ENCODE peak calls at places on chromosomes 6 and 20, in nine cellular contexts. L is psoas muscle, C is left lung, R is brain microvascular endothelial cell, Q is HAP-1, Y is AG04450, X is SK-N-SH, J is ovary, G is fibroblast of lung. K is an unnamed sample. For H3K27me3, the result is how much of the 10 kb centered on the place peaks cover.

GRCh38 chr20:23010096-23010495 is 25.0 kb upstream of the SSTR4 start:
- DNase-seq in C (no peak), X (no peak), L (no peak), G (no peak), Q (no peak), R (no peak), J (no peak), Y (no peak), K (no peak)

GRCh38 chr6:45438849-45439406 is 61.2 kb upstream of the SUPT3H start:
- DNase-seq in R (peak), Q (no peak), X (no peak), C (no peak), G (peak), L (no peak), Y (peak), J (no peak), K (no peak)

GRCh38 chr6:39075010-39075738 is 26.6 kb downstream of the GLP1R start:
- DNase-seq in Y (no peak), C (no peak), X (no peak), Q (no peak), G (no peak), J (no peak), R (no peak), L (no peak), K (peak)

GRCh38 chr20:7038029-7038428 is 270.5 kb downstream of the BMP2 start:
- DNase-seq in C (no peak), G (peak), Y (no peak), Q (no peak), R (no peak), L (no peak), J (no peak), X (no peak), K (no peak)

GRCh38 chr20:48638546-48638945 is 189.3 kb downstream of the PREX1 start:
- DNase-seq in L (no peak), Q (no peak), J (no peak), R (peak), C (no peak), Y (no peak), X (no peak), G (peak), K (no peak)

GRCh38 chr6:134534708-134535149 is 216.8 kb upstream of the SGK1 start:
- DNase-seq in G (peak), Y (no peak), Q (no peak), L (no peak), C (no peak), J (no peak), X (no peak), R (peak), K (no peak)

GRCh38 chr6:11230158-11231107 is 2.0 kb downstream of the NEDD9 start:
- DNase-seq in L (no peak), G (peak), Y (no peak), J (no peak), Q (no peak), X (no peak), C (no peak), R (no peak), K (no peak)

GRCh38 chr6:54846243-54846856 is at the start of gene FAM83B:
- DNase-seq in L (peak), J (no peak), Q (no peak), C (peak), Y (no peak), G (peak), X (no peak), R (no peak), K (peak)

GRCh38 chr6:21666200-21666671 is 72.7 kb downstream of the SOX4 start:
- DNase-seq in Q (peak), G (peak), C (peak), L (peak), R (no peak), J (peak), Y (no peak), X (peak), K (peak)

GRCh38 chr20:11159728-11160127 is 485.9 kb upstream of the JAG1 start:
- DNase-seq in C (peak), R (peak), L (no peak), Q (no peak), G (peak), X (no peak), Y (peak), J (peak), K (no peak)

GRCh38 chr6:136614994-136615393 is 64.8 kb upstream of the MAP7 start:
- DNase-seq in Y (no peak), L (no peak), X (peak), R (no peak), C (no peak), Q (no peak), G (no peak), J (no peak), K (no peak)

GRCh38 chr6:4776493-4776966 is 326 bp downstream of the CDYL start:
- DNase-seq in L (no peak), R (no peak), J (no peak), Q (peak), C (no peak), Y (no peak), X (peak), G (no peak), K (peak)

GRCh38 chr20:2364014-2364413 is 16.7 kb upstream of the TGM6 start:
- DNase-seq in Y (no peak), C (no peak), X (no peak), R (no peak), Q (no peak), G (peak), J (no peak), L (no peak), K (no peak)

GRCh38 chr20:47287609-47288144 is 68.8 kb downstream of the ZMYND8 start:
- DNase-seq in R (no peak), X (no peak), J (no peak), C (no peak), Q (no peak), G (no peak), L (no peak), Y (no peak), K (no peak)

GRCh38 chr20:208937-209566 is 18.0 kb upstream of the DEFB129 start:
- DNase-seq in J (no peak), Q (peak), Y (peak), X (peak), R (peak), C (no peak), G (peak), L (no peak), K (peak)

DNA sequence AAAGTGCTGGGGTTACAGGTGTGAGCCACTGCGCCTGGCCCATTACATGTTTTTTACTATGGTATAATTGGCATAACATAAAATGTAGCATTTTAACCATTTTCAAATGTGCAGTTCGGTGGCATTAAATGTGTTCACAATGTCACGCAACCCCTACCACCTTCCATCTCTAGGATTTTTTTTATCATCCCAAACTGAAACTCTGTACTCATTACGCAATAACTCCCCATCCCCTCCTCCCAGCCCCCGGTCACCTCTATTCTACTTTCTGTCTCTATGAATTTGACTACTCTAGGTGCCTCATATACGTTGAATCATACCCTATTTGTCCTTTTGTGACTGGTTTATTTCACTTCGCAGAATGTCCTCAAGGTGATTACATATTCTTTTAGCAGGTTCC is 233.1 kb upstream of the ARID1B start:
- DNase-seq in L (no peak), X (no peak), Q (no peak), R (no peak), Y (no peak), C (no peak), J (no peak), G (no peak), K (no peak)
- H3K4me3 ChIP-seq in L (no peak), X (no peak), Q (no peak), R (no peak), Y (no peak), C (no peak), J (no peak), G (no peak), K (no peak)

GRCh38 chr20:45254867-45255266 is 503 bp upstream of the SLPI start:
- DNase-seq in G (peak), J (no peak), R (no peak), X (no peak), Y (no peak), C (no peak), L (no peak), Q (no peak), K (no peak)
- H3K27me3 ChIP-seq in G (under half), J (under half), R (under half), X (under half), Y (under half), C (under half), L (under half), Q (under half), K (under half)

GRCh38 chr6:144347447-144347758 is 62.3 kb downstream of the UTRN start:
- DNase-seq in X (no peak), C (no peak), L (no peak), G (no peak), R (no peak), Q (no peak), Y (no peak), J (no peak), K (no peak)
- H3K4me3 ChIP-seq in X (no peak), C (no peak), L (no peak), G (no peak), R (no peak), Q (no peak), Y (no peak), J (no peak), K (no peak)

GRCh38 chr20:63026582-63027424 is 20.0 kb upstream of the BHLHE23 start:
- DNase-seq in X (no peak), R (no peak), G (no peak), C (no peak), Q (no peak), Y (no peak), L (peak), J (no peak), K (peak)
- H3K27me3 ChIP-seq in X (half or more), R (half or more), G (under half), C (half or more), Q (under half), Y (half or more), L (half or more), J (under half), K (under half)

DNA sequence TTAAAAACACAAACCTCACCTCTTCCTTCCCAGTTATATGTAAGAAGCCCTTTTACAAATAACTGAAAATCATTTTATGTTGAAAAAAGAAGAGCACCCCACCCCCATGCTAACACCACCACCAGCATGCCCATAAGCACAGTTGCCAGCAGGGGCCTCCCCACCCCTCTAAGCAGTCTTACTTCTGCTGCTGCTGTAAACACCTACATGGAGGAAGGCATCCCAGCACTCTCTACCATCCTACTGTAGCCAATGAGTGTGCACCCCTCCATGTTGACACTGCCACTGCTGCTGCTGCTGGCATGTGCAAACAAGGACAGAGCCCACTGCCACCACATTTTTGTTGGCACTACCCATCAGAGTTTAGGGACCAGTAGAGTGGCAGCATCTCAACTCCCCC is 49.6 kb upstream of the PHIP start:
- DNase-seq in Q (peak), R (no peak), L (no peak), Y (no peak), C (no peak), G (no peak), J (no peak), X (no peak), K (peak)
- H3K4me3 ChIP-seq in Q (no peak), R (no peak), L (no peak), Y (no peak), C (no peak), G (no peak), J (no peak), X (no peak), K (no peak)

GRCh38 chr6:98838027-98838426 is 3.7 kb downstream of the POU3F2 start:
- DNase-seq in Y (no peak), X (no peak), L (no peak), C (no peak), G (peak), J (no peak), R (no peak), Q (peak), K (no peak)
- H3K27me3 ChIP-seq in Y (half or more), X (under half), L (half or more), C (half or more), G (half or more), J (under half), R (half or more), Q (under half), K (half or more)

GRCh38 chr6:109480993-109481480 is 2.0 kb downstream of the ZBTB24 start:
- DNase-seq in G (no peak), Q (no peak), R (no peak), L (no peak), X (no peak), J (no peak), Y (no peak), C (no peak), K (no peak)
- H3K4me3 ChIP-seq in G (no peak), Q (no peak), R (no peak), L (peak), X (no peak), J (no peak), Y (no peak), C (peak), K (no peak)

GRCh38 chr6:165658395-165659058 is 4.5 kb downstream of the PDE10A start:
- DNase-seq in Q (no peak), J (no peak), R (peak), L (no peak), C (no peak), G (no peak), X (no peak), Y (no peak), K (no peak)

GRCh38 chr6:165655191-165655590 is 7.8 kb downstream of the PDE10A start:
- DNase-seq in R (no peak), Q (no peak), Y (no peak), C (no peak), L (no peak), X (no peak), G (no peak), J (no peak), K (no peak)

GRCh38 chr6:165654144-165654543 is 8.9 kb downstream of the PDE10A start:
- DNase-seq in L (no peak), C (no peak), J (no peak), R (no peak), X (no peak), G (no peak), Y (no peak), Q (no peak), K (no peak)

GRCh38 chr6:165657325-165657680 is 5.7 kb downstream of the PDE10A start:
- DNase-seq in X (no peak), G (no peak), Y (no peak), R (no peak), L (no peak), Q (no peak), J (no peak), C (no peak), K (no peak)

DNA sequence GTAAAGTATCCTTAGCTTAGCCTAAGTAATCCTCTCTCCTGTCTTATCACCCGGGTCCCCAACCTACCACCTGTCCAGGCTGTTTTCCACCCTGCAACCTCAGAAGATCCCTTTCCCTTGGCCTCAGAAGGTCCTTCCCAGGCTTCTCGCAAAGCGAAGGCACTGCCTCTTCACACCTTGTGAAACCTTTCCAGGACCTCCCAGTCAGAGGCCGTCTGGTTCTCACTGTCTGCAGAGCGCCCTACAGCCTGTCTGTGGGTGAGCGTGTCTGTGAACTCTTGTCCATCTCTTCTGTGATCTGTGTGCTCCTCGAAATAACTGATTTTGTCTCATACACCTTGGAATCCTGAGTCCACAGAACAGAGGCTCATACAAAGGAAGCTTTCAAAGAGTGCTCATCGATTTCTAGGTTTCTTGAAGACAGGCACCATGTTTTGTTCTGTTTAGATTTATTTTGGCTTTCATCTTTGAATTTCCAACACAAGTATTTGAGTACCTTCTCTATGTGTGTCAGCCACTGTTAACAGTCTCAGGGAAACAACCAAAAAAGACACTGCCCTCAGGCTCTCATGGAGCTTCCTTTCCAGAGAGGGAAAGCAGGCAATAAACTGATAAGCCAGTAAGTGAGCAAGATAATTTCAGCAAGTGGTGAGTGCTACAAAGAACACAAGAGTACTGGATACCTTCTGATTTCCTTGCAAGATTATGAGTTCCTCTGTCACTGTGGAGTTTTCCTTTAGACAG is 6.3 kb downstream of the PDE10A start:
- DNase-seq in X (no peak), L (no peak), J (no peak), G (no peak), Q (no peak), Y (no peak), R (no peak), C (no peak), K (no peak)
- H3K27me3 ChIP-seq in X (under half), L (under half), J (under half), G (under half), Q (under half), Y (under half), R (under half), C (under half), K (under half)

GRCh38 chr20:56924316-56924975 is 295.3 kb downstream of the TFAP2C start:
- DNase-seq in R (no peak), Q (no peak), L (no peak), G (no peak), Y (no peak), X (no peak), J (no peak), C (no peak), K (no peak)

GRCh38 chr20:56922497-56922896 is 293.4 kb downstream of the TFAP2C start:
- DNase-seq in L (no peak), Y (no peak), R (no peak), Q (no peak), X (no peak), G (no peak), C (no peak), J (no peak), K (no peak)

GRCh38 chr20:56926501-56926900 is 297.4 kb downstream of the TFAP2C start:
- DNase-seq in Y (no peak), J (no peak), L (no peak), G (no peak), X (no peak), Q (no peak), R (no peak), C (no peak), K (no peak)

GRCh38 chr20:56925696-56926101 is 296.6 kb downstream of the TFAP2C start:
- DNase-seq in L (no peak), G (no peak), C (no peak), R (no peak), X (no peak), J (no peak), Y (no peak), Q (no peak), K (peak)

GRCh38 chr20:56924976-56925695 is 296.0 kb downstream of the TFAP2C start:
- DNase-seq in R (no peak), Q (peak), C (no peak), L (no peak), J (no peak), Y (no peak), X (peak), G (no peak), K (peak)
- H3K4me3 ChIP-seq in R (no peak), Q (peak), C (no peak), L (peak), J (no peak), Y (no peak), X (no peak), G (no peak), K (peak)

GRCh38 chr6:474454-475185 is 83.1 kb downstream of the IRF4 start:
- DNase-seq in L (no peak), C (no peak), X (peak), Y (no peak), J (no peak), R (peak), G (no peak), Q (no peak), K (peak)
- H3K27me3 ChIP-seq in L (under half), C (under half), X (half or more), Y (under half), J (under half), R (under half), G (under half), Q (under half), K (under half)

K was measured in H7.